ENCODE peak calls at places on chromosomes 2 and 18, in nine cellular contexts. J, P, X, W, U, M, T, B and D are unnamed samples.

GRCh38 chr2:24580561-24580960 is 89.5 kb downstream of the NCOA1 start:
- DNase-seq in J (no peak), P (no peak), X (no peak), W (no peak), U (no peak), M (no peak), T (no peak), B (no peak), D (no peak)

GRCh38 chr2:217944366-217944765 is 58.4 kb downstream of the TNS1 start:
- DNase-seq in J (no peak), P (no peak), X (no peak), W (no peak), U (no peak), M (no peak), T (no peak), B (no peak), D (no peak)

GRCh38 chr2:190947711-190948251 is 66.2 kb downstream of the STAT1 start:
- DNase-seq in J (peak; percentile 58), P (no peak), X (no peak), W (no peak), U (no peak), M (peak; percentile 51), T (no peak), B (no peak), D (no peak)

GRCh38 chr2:234478121-234478858 is 18.6 kb downstream of the ARL4C start:
- DNase-seq in J (no peak), P (no peak), X (no peak), W (no peak), U (no peak), M (peak; percentile 28), T (no peak), B (no peak), D (no peak)

GRCh38 chr2:46716806-46717732 is 198.5 kb downstream of the MCFD2 start:
- DNase-seq in J (no peak), P (no peak), X (no peak), W (no peak), U (no peak), M (no peak), T (no peak), B (no peak), D (no peak)

GRCh38 chr18:22564036-22564435 is 146.3 kb upstream of the CTAGE1 start:
- DNase-seq in J (peak; percentile 62), P (no peak), X (no peak), W (no peak), U (no peak), M (no peak), T (no peak), B (no peak), D (no peak)

GRCh38 chr2:151106805-151107490 is 154.7 kb downstream of the RBM43 start:
- DNase-seq in J (peak; percentile 23), P (no peak), X (no peak), W (no peak), U (no peak), M (no peak), T (no peak), B (no peak), D (no peak)

GRCh38 chr18:76351961-76352581 is 143.0 kb downstream of the ZNF516 start:
- DNase-seq in J (peak; percentile 93), P (no peak), X (peak; percentile 61), W (peak; percentile 92), U (peak; percentile 28), M (peak; percentile 78), T (peak; percentile 88), B (peak; percentile 32), D (no peak)

GRCh38 chr18:70337139-70337972 is 48.5 kb downstream of the SOCS6 start:
- DNase-seq in J (peak; percentile 95), P (no peak), X (no peak), W (no peak), U (peak; percentile 58), M (peak; percentile 74), T (peak; percentile 41), B (peak; percentile 16), D (no peak)

GRCh38 chr2:20040489-20041172 is 10.8 kb downstream of the LAPTM4A start:
- DNase-seq in J (peak; percentile 47), P (no peak), X (no peak), W (no peak), U (no peak), M (no peak), T (no peak), B (no peak), D (no peak)

GRCh38 chr2:208929489-208929864 is 494.4 kb upstream of the MAP2 start:
- DNase-seq in J (no peak), P (no peak), X (no peak), W (no peak), U (no peak), M (no peak), T (no peak), B (no peak), D (no peak)

GRCh38 chr2:17429130-17429529 is 89.1 kb downstream of the RAD51AP2 start:
- DNase-seq in J (peak; percentile 79), P (no peak), X (no peak), W (no peak), U (no peak), M (no peak), T (no peak), B (no peak), D (no peak)

GRCh38 chr2:142754182-142754581 is 123.3 kb upstream of the KYNU start:
- DNase-seq in J (peak; percentile 17), P (no peak), X (no peak), W (no peak), U (no peak), M (no peak), T (no peak), B (no peak), D (no peak)

GRCh38 chr2:68248361-68248760 is 4.0 kb downstream of the PPP3R1 start:
- DNase-seq in J (no peak), P (no peak), X (no peak), W (no peak), U (no peak), M (no peak), T (no peak), B (no peak), D (no peak)